ENCODE peak calls at places on chromosomes 5 and 9, in nine cellular contexts. E is lower leg skin; I is neural crest cell; U is HCT116; Z is body of pancreas; P is CD8-positive, alpha-beta T cell; F is cardiac muscle cell; W is coronary artery; O is fibroblast of lung. K is an unnamed sample.

GRCh38 chr9:71984388-71985069 is 73.1 kb downstream of the C9orf85 start:
- DNase-seq in E (no peak), I (no peak), U (no peak), Z (no peak), P (no peak), F (peak), W (peak), O (peak), K (no peak)

GRCh38 chr5:172216345-172216744 is 22.4 kb downstream of the EFCAB9 start:
- DNase-seq in E (no peak), I (no peak), U (no peak), Z (no peak), P (no peak), F (no peak), W (no peak), O (no peak), K (no peak)

GRCh38 chr5:35024911-35025510 is 22.7 kb downstream of the AGXT2 start:
- DNase-seq in E (no peak), I (no peak), U (no peak), Z (peak), P (no peak), F (no peak), W (no peak), O (no peak), K (no peak)

GRCh38 chr9:101592788-101593187 is 2.0 kb downstream of the PPP3R2 start:
- DNase-seq in E (no peak), I (no peak), U (no peak), Z (no peak), P (no peak), F (no peak), W (no peak), O (no peak), K (no peak)

GRCh38 chr5:139453683-139454567 is 8.6 kb downstream of the ECSCR start:
- DNase-seq in E (no peak), I (no peak), U (no peak), Z (no peak), P (peak), F (no peak), W (no peak), O (no peak), K (no peak)

GRCh38 chr5:58466939-58467338 is 7.1 kb upstream of the PLK2 start:
- DNase-seq in E (no peak), I (no peak), U (no peak), Z (no peak), P (no peak), F (no peak), W (no peak), O (peak), K (no peak)

GRCh38 chr9:13122756-13123369 is 156.6 kb downstream of the MPDZ start:
- DNase-seq in E (no peak), I (no peak), U (no peak), Z (no peak), P (no peak), F (no peak), W (no peak), O (no peak), K (no peak)

GRCh38 chr5:54309751-54310432 is 481 bp downstream of the ARL15 start:
- DNase-seq in E (peak), I (peak), U (no peak), Z (peak), P (peak), F (peak), W (no peak), O (peak), K (peak)

GRCh38 chr9:92010705-92011536 is 60.9 kb upstream of the ROR2 start:
- DNase-seq in E (no peak), I (no peak), U (no peak), Z (no peak), P (no peak), F (no peak), W (no peak), O (peak), K (no peak)

GRCh38 chr9:35871514-35871913 is 1.3 kb upstream of the OR13J1 start:
- DNase-seq in E (no peak), I (no peak), U (no peak), Z (no peak), P (no peak), F (no peak), W (no peak), O (no peak), K (no peak)

GRCh38 chr5:130333089-130333488 is 428.8 kb downstream of the CHSY3 start:
- DNase-seq in E (no peak), I (no peak), U (peak), Z (no peak), P (no peak), F (no peak), W (no peak), O (peak), K (no peak)

GRCh38 chr5:6419340-6419852 is 29.3 kb upstream of the UBE2QL1 start:
- DNase-seq in E (no peak), I (no peak), U (no peak), Z (peak), P (no peak), F (no peak), W (no peak), O (no peak), K (no peak)

GRCh38 chr5:173625686-173626500 is 9.4 kb upstream of the BOD1 start:
- DNase-seq in E (no peak), I (no peak), U (no peak), Z (no peak), P (no peak), F (no peak), W (no peak), O (no peak), K (no peak)
- TF ChIP-seq CTCF in E (no peak), I (no peak), U (no peak), Z (no peak), P (no peak), F (no peak), W (no peak), O (no peak), K (no peak)

GRCh38 chr5:141863569-141864178 is 14.5 kb downstream of the PCDH1 start:
- DNase-seq in E (no peak), I (no peak), U (no peak), Z (no peak), P (no peak), F (no peak), W (no peak), O (no peak), K (no peak)
- TF ChIP-seq CTCF in E (no peak), I (no peak), U (no peak), Z (no peak), P (no peak), F (no peak), W (no peak), O (no peak), K (no peak)

GRCh38 chr5:112737472-112738179 is at the start of gene APC:
- DNase-seq in E (peak), I (peak), U (peak), Z (peak), P (peak), F (peak), W (peak), O (peak), K (peak)
- TF ChIP-seq CTCF in E (no peak), I (peak), U (no peak), Z (no peak), P (no peak), F (no peak), W (no peak), O (no peak), K (no peak)

DNA sequence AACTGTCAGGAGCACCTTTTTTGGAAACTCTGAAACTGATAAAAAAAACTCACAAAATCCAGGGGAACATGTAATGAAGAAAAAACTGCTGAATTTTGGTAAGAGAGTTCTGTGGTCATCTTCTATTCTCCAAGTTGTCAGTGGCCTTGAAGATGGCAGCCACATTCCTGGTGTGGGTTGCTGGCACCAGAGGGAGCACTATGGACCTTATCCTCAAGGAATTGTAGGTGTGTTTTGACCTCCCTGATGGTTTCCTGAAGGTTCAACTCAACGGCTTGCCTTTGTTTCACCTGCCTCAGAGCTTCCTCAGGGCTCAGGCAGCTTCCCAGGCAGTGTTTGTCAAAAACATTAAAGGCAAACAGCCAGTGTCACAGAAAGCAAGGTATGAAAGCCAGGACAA is 2.2 kb upstream of the SLC38A9 start:
- DNase-seq in E (no peak), I (no peak), U (peak), Z (no peak), P (no peak), F (no peak), W (no peak), O (no peak), K (no peak)
- TF ChIP-seq CTCF in E (no peak), I (no peak), U (no peak), Z (no peak), P (no peak), F (no peak), W (no peak), O (no peak), K (no peak)

GRCh38 chr9:70081120-70081495 is 37.5 kb downstream of the MAMDC2 start:
- DNase-seq in E (no peak), I (no peak), U (no peak), Z (no peak), P (no peak), F (no peak), W (no peak), O (peak), K (no peak)
- TF ChIP-seq CTCF in E (no peak), I (no peak), U (no peak), Z (no peak), P (no peak), F (no peak), W (no peak), O (no peak), K (no peak)

K was measured in omental fat pad.